ENCODE peak calls at places on chromosomes 13 and 19, in eight cellular contexts. One of them, this sample, is unnamed. For H3K36me3, the result is how much of the 10 kb centered on the place peaks cover.

GRCh38 chr19:11987405-11988231 is 22.8 kb downstream of the ZNF763 start:
- DNase-seq in left lung: peak
- DNase-seq in GM23338: peak
- DNase-seq in aorta: peak
- DNase-seq in hepatocyte: peak
- DNase-seq in colonic mucosa: peak
- DNase-seq in endodermal cell: peak
- DNase-seq in PC-9: peak
- DNase-seq in this sample: peak

GRCh38 chr13:73547239-73547638 is 488.4 kb downstream of the KLF5 start:
- DNase-seq in left lung: no peak
- DNase-seq in PC-9: no peak
- DNase-seq in aorta: no peak
- DNase-seq in endodermal cell: no peak
- DNase-seq in colonic mucosa: no peak
- DNase-seq in hepatocyte: no peak
- DNase-seq in GM23338: no peak
- DNase-seq in this sample: no peak

GRCh38 chr19:7869453-7869909 is 4.7 kb downstream of the PRR36 start:
- DNase-seq in left lung: peak
- DNase-seq in GM23338: peak
- DNase-seq in hepatocyte: peak
- DNase-seq in colonic mucosa: peak
- DNase-seq in endodermal cell: peak
- DNase-seq in PC-9: peak
- DNase-seq in aorta: no peak
- DNase-seq in this sample: peak

GRCh38 chr13:66407159-66407558 is 823.0 kb downstream of the PCDH9 start:
- DNase-seq in left lung: no peak
- DNase-seq in PC-9: no peak
- DNase-seq in GM23338: no peak
- DNase-seq in colonic mucosa: no peak
- DNase-seq in endodermal cell: no peak
- DNase-seq in hepatocyte: no peak
- DNase-seq in aorta: no peak
- DNase-seq in this sample: no peak

GRCh38 chr13:41681587-41681986 is 224.2 kb downstream of the RGCC start:
- DNase-seq in PC-9: no peak
- DNase-seq in colonic mucosa: no peak
- DNase-seq in endodermal cell: no peak
- DNase-seq in aorta: no peak
- DNase-seq in GM23338: no peak
- DNase-seq in left lung: no peak
- DNase-seq in hepatocyte: no peak
- DNase-seq in this sample: no peak

GRCh38 chr13:19838726-19839342 is 24.6 kb downstream of the ZMYM5 start:
- DNase-seq in endodermal cell: no peak
- DNase-seq in aorta: no peak
- DNase-seq in GM23338: no peak
- DNase-seq in PC-9: no peak
- DNase-seq in hepatocyte: no peak
- DNase-seq in colonic mucosa: no peak
- DNase-seq in left lung: no peak
- DNase-seq in this sample: no peak

GRCh38 chr19:32373614-32374295 is 28.3 kb downstream of the ZNF507 start:
- DNase-seq in aorta: no peak
- DNase-seq in left lung: no peak
- DNase-seq in colonic mucosa: peak
- DNase-seq in hepatocyte: peak
- DNase-seq in endodermal cell: no peak
- DNase-seq in PC-9: peak
- DNase-seq in GM23338: no peak
- DNase-seq in this sample: no peak

GRCh38 chr19:49149652-49150105 is 5.5 kb downstream of the HRC start:
- DNase-seq in endodermal cell: peak
- DNase-seq in colonic mucosa: peak
- DNase-seq in hepatocyte: peak
- DNase-seq in left lung: peak
- DNase-seq in aorta: peak
- DNase-seq in GM23338: peak
- DNase-seq in PC-9: peak
- DNase-seq in this sample: no peak

GRCh38 chr13:76882431-76882830 is 3.8 kb downstream of the KCTD12 start:
- DNase-seq in endodermal cell: no peak
- DNase-seq in PC-9: no peak
- DNase-seq in GM23338: no peak
- DNase-seq in hepatocyte: no peak
- DNase-seq in aorta: no peak
- DNase-seq in left lung: no peak
- DNase-seq in colonic mucosa: no peak
- DNase-seq in this sample: no peak

GRCh38 chr19:19444694-19445155 is 39.2 kb downstream of the GATAD2A start:
- DNase-seq in aorta: no peak
- DNase-seq in hepatocyte: no peak
- DNase-seq in endodermal cell: peak
- DNase-seq in GM23338: no peak
- DNase-seq in PC-9: no peak
- DNase-seq in left lung: no peak
- DNase-seq in colonic mucosa: no peak
- DNase-seq in this sample: no peak

DNA sequence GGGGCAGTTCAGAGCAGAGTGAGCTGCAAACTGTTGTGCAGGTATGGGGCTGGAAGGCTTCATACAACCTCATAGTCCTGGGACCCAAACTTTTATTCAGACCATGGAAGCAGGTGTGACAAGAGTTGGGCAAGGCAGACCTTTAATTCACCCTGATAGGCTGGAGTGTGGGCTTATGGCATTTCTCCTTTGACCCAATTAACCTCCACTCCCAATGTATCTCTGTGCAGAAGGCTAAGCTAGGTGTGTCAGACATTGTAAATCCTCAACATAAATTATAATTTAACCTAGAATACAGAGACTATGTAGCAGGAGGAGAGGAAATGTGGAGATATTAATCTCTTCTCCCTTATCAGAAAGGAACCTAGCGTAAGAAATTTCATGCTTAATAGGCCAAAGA is 12.2 kb upstream of the OR10H2 start:
- DNase-seq in colonic mucosa: no peak
- DNase-seq in left lung: no peak
- DNase-seq in PC-9: no peak
- DNase-seq in GM23338: no peak
- DNase-seq in endodermal cell: no peak
- DNase-seq in aorta: no peak
- DNase-seq in hepatocyte: no peak
- DNase-seq in this sample: no peak
- H3K27ac ChIP-seq in colonic mucosa: no peak
- H3K27ac ChIP-seq in left lung: no peak
- H3K27ac ChIP-seq in PC-9: no peak
- H3K27ac ChIP-seq in GM23338: no peak
- H3K27ac ChIP-seq in endodermal cell: no peak
- H3K27ac ChIP-seq in aorta: no peak
- H3K27ac ChIP-seq in hepatocyte: no peak
- H3K27ac ChIP-seq in this sample: no peak

DNA sequence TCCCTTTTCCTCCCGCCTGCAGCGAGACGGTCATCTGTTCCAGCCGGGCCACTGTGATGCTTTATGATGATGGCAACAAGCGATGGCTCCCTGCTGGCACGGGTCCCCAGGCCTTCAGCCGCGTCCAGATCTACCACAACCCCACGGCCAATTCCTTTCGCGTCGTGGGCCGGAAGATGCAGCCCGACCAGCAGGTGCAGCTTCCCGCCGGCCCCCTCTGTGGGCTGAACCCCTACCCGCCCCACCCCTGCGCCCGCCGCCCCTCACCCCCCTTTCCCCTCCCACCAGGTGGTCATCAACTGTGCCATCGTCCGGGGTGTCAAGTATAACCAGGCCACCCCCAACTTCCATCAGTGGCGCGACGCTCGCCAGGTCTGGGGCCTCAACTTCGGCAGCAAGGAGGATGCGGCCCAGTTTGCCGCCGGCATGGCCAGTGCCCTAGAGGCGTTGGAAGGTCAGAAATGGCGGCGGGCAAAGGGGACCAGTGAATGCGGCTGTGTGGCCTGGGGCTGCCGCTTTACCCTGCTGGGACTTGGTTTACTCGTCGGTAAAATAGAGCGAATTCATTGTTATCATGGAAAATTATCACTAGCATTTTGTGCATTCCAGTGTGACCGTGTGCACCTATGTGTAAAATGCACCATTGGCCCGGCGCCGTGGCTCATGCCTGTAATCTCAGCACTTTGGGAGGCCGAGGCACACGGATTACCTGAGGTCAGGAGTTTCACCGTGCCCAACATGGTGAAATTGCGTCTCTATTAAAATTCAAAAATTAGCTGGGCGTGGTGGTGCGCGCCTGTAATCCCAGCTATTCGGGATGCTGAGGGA is 10.6 kb downstream of the VASP start:
- DNase-seq in hepatocyte: no peak
- DNase-seq in aorta: no peak
- DNase-seq in PC-9: no peak
- DNase-seq in endodermal cell: no peak
- DNase-seq in GM23338: no peak
- DNase-seq in colonic mucosa: no peak
- DNase-seq in left lung: no peak
- DNase-seq in this sample: no peak
- H3K36me3 ChIP-seq in hepatocyte: under half
- H3K36me3 ChIP-seq in aorta: under half
- H3K36me3 ChIP-seq in PC-9: under half
- H3K36me3 ChIP-seq in endodermal cell: half or more
- H3K36me3 ChIP-seq in GM23338: under half
- H3K36me3 ChIP-seq in colonic mucosa: under half
- H3K36me3 ChIP-seq in left lung: half or more
- H3K36me3 ChIP-seq in this sample: under half

GRCh38 chr13:58773280-58773859 is 1141.8 kb downstream of the PCDH17 start:
- DNase-seq in left lung: no peak
- DNase-seq in GM23338: no peak
- DNase-seq in hepatocyte: no peak
- DNase-seq in aorta: no peak
- DNase-seq in PC-9: no peak
- DNase-seq in endodermal cell: no peak
- DNase-seq in colonic mucosa: no peak
- DNase-seq in this sample: no peak
- H3K27ac ChIP-seq in left lung: no peak
- H3K27ac ChIP-seq in GM23338: no peak
- H3K27ac ChIP-seq in hepatocyte: no peak
- H3K27ac ChIP-seq in aorta: no peak
- H3K27ac ChIP-seq in PC-9: no peak
- H3K27ac ChIP-seq in endodermal cell: no peak
- H3K27ac ChIP-seq in colonic mucosa: no peak
- H3K27ac ChIP-seq in this sample: no peak

DNA sequence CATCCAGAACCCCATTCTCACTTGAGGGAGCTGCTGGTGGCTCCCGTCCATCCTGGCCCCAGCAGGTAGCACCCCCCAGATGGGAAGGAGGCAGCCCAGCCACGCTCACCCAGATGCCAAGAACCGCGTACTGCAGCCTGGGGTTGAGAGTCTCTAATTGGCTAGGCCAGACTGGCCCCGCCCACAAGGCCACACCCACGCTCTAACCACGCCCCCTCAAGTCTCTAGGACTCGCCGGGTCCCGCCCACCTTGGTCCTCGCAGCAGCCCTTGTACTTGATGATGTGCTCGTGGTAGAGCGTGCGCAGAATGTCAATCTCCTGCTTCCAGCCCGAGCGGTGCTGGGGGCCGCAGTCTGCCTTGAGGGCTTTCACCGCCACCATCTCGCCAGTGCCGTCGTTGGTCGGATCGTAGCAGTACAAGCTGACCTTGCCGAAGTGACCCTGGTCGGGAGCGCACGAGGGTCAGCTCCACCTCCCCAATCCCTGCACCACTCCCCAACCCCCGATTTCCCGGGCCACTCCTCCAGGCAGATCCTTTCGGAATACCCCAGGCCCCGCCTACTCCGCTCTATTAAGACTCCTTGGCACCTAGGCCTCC is 14.5 kb upstream of the ICAM3 start:
- DNase-seq in GM23338: peak
- DNase-seq in endodermal cell: peak
- DNase-seq in colonic mucosa: no peak
- DNase-seq in left lung: no peak
- DNase-seq in hepatocyte: peak
- DNase-seq in aorta: peak
- DNase-seq in PC-9: no peak
- DNase-seq in this sample: peak
- H3K36me3 ChIP-seq in GM23338: under half
- H3K36me3 ChIP-seq in endodermal cell: under half
- H3K36me3 ChIP-seq in colonic mucosa: under half
- H3K36me3 ChIP-seq in left lung: half or more
- H3K36me3 ChIP-seq in hepatocyte: under half
- H3K36me3 ChIP-seq in aorta: under half
- H3K36me3 ChIP-seq in PC-9: under half
- H3K36me3 ChIP-seq in this sample: under half

DNA sequence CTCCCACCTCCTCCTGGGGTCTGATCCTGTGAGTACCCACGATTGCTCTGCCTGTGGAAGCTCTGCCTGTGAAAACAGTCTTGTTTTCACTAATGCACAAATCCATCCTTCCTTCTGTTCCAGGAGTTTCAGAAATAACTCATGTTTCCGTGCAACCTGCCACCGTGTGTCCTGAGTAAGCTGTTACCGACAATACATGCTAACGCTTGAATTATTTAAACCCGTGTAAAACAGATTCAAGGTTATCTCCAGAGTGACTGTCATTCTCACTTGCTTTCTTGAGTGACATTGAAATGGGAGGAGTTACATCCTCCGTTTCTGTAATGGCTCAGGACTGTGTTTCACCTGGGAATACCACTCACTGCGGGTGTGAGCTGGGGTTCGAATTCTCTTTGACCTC is 24.9 kb downstream of the GPR12 start:
- DNase-seq in GM23338: no peak
- DNase-seq in hepatocyte: no peak
- DNase-seq in left lung: no peak
- DNase-seq in endodermal cell: no peak
- DNase-seq in aorta: no peak
- DNase-seq in colonic mucosa: no peak
- DNase-seq in PC-9: no peak
- DNase-seq in this sample: no peak
- H3K27ac ChIP-seq in GM23338: no peak
- H3K27ac ChIP-seq in hepatocyte: no peak
- H3K27ac ChIP-seq in left lung: no peak
- H3K27ac ChIP-seq in endodermal cell: no peak
- H3K27ac ChIP-seq in aorta: no peak
- H3K27ac ChIP-seq in colonic mucosa: no peak
- H3K27ac ChIP-seq in PC-9: no peak
- H3K27ac ChIP-seq in this sample: no peak

GRCh38 chr13:110897521-110897920 is 17.3 kb downstream of the ANKRD10 start:
- DNase-seq in GM23338: no peak
- DNase-seq in PC-9: no peak
- DNase-seq in left lung: no peak
- DNase-seq in hepatocyte: no peak
- DNase-seq in aorta: no peak
- DNase-seq in endodermal cell: no peak
- DNase-seq in colonic mucosa: no peak
- DNase-seq in this sample: no peak
- H3K36me3 ChIP-seq in GM23338: under half
- H3K36me3 ChIP-seq in PC-9: under half
- H3K36me3 ChIP-seq in left lung: under half
- H3K36me3 ChIP-seq in hepatocyte: under half
- H3K36me3 ChIP-seq in aorta: under half
- H3K36me3 ChIP-seq in endodermal cell: half or more
- H3K36me3 ChIP-seq in colonic mucosa: under half
- H3K36me3 ChIP-seq in this sample: under half

This sample was measured in CD8-positive, alpha-beta memory T cell.